ENCODE peak calls at places on chromosome 16, in nine cellular contexts. V is left ventricle myocardium inferior; T is aorta; M is uterus; O is body of pancreas; Z is neural progenitor cell; A is Peyer's patch; F is prostate gland; G is CD4-positive, alpha-beta memory T cell. Q is an unnamed sample.

GRCh38 chr16:89197033-89197632 is 3.2 kb downstream of the SLC22A31 start:
- DNase-seq in A (no peak), O (no peak), Z (no peak), V (no peak), G (no peak), F (no peak), M (no peak), T (no peak), Q (peak; percentile 39)

GRCh38 chr16:24776486-24777220 is 47.2 kb downstream of the TNRC6A start:
- DNase-seq in Z (no peak), O (peak; percentile 28), F (no peak), A (no peak), G (no peak), T (no peak), V (peak; percentile 37), M (no peak), Q (no peak)

GRCh38 chr16:84356591-84357116 is 11.7 kb upstream of the ATP2C2 start:
- DNase-seq in Z (peak; percentile 58), M (no peak), F (peak; percentile 88), T (no peak), A (no peak), V (no peak), O (no peak), G (no peak), Q (no peak)

GRCh38 chr16:90018297-90019200 is 707 bp downstream of the DBNDD1 start:
- DNase-seq in M (no peak), F (peak; percentile 30), Z (peak; percentile 58), V (no peak), A (no peak), G (no peak), O (peak; percentile 56), T (no peak), Q (no peak)

GRCh38 chr16:13935408-13935807 is 15.5 kb downstream of the ERCC4 start:
- DNase-seq in A (no peak), F (no peak), Z (peak; percentile 66), V (no peak), M (no peak), G (peak; percentile 14), O (no peak), T (no peak), Q (no peak)

GRCh38 chr16:9116141-9116540 is 24.7 kb downstream of the HAPSTR1 start:
- DNase-seq in A (no peak), F (no peak), G (no peak), Z (no peak), T (no peak), V (no peak), O (no peak), M (no peak), Q (no peak)

GRCh38 chr16:8623634-8624033 is 2.1 kb downstream of the METTL22 start:
- DNase-seq in V (no peak), F (no peak), T (no peak), O (no peak), G (no peak), Z (no peak), M (no peak), A (no peak), Q (no peak)

GRCh38 chr16:89921699-89922476 is 1.3 kb upstream of the TUBB3 start:
- DNase-seq in G (no peak), A (peak; percentile 23), F (no peak), Z (peak; percentile 62), T (peak; percentile 96), V (peak; percentile 82), O (peak; percentile 74), M (peak; percentile 67), Q (no peak)

GRCh38 chr16:49750341-49751011 is 105.4 kb downstream of the ZNF423 start:
- DNase-seq in G (no peak), A (no peak), V (no peak), T (no peak), O (no peak), Z (no peak), F (no peak), M (no peak), Q (no peak)

GRCh38 chr16:81313731-81314602 is 795 bp upstream of the GAN start:
- DNase-seq in V (no peak), M (no peak), G (peak; percentile 2), Z (peak; percentile 65), F (no peak), A (no peak), T (no peak), O (no peak), Q (no peak)

GRCh38 chr16:81542609-81543570 is 98.3 kb downstream of the CMIP start:
- DNase-seq in O (no peak), V (no peak), A (no peak), Z (no peak), F (no peak), G (no peak), M (no peak), T (peak; percentile 59), Q (peak; percentile 36)

DNA sequence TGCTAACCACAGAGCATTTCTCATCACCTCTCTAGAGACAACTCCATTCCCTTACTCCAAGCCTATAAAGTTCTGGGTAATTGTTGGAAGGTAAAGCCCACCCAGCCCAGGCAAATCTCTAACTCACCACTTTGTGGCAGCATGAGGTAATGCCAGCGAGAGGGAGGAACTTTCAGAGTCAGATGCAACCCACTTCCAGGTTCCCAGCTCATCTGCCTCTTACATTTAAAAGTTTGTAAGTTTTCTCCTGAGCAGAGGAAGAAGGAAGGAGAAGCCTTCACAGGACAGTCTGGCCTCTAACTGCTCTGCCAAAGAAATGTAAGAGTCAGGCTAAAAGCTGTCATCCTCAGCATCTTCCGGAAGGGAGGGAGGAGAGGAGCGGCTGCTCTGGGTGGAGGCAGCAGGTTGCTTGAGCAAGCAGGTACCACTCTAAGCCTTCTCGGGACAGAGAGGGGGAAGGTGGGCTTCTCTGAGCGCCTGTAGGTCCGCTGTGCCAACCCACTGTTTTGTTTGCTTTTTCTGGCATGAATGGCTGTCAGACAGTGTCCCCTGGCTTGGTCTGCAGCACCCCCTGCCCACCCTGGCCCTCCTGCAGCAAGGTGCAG is 1.0 kb downstream of the ZNF319 start:
- DNase-seq in F (no peak), Z (peak; percentile 36), A (peak; percentile 23), T (no peak), G (peak; percentile 58), O (no peak), V (no peak), M (no peak), Q (peak; percentile 44)
- H3K4me1 ChIP-seq in F (peaks cover 10% of the 10 kb centered on the region), Z (peaks cover 8% of the 10 kb centered on the region), A (peaks cover 4% of the 10 kb centered on the region), T (no peaks in the 10 kb centered on the region), G (peaks cover 62% of the 10 kb centered on the region), O (peaks cover 32% of the 10 kb centered on the region), V (peaks cover 56% of the 10 kb centered on the region), M (no peaks in the 10 kb centered on the region), Q (peaks cover 44% of the 10 kb centered on the region)

GRCh38 chr16:22161999-22162657 is at the start of gene SDR42E2:
- DNase-seq in Z (peak; percentile 73), O (peak; percentile 25), A (no peak), V (no peak), T (peak; percentile 62), F (no peak), G (peak; percentile 37), M (no peak), Q (no peak)

GRCh38 chr16:22164482-22164881 is 2.2 kb downstream of the SDR42E2 start:
- DNase-seq in A (no peak), O (no peak), G (no peak), M (no peak), T (no peak), F (no peak), V (no peak), Z (no peak), Q (no peak)

GRCh38 chr16:22165508-22166285 is 3.4 kb downstream of the SDR42E2 start:
- DNase-seq in V (no peak), M (no peak), T (no peak), A (no peak), Z (no peak), F (no peak), G (no peak), O (no peak), Q (no peak)

GRCh38 chr16:22162658-22163009 is 328 bp downstream of the SDR42E2 start:
- DNase-seq in A (no peak), Z (no peak), V (no peak), M (no peak), F (no peak), T (no peak), O (no peak), G (no peak), Q (no peak)

DNA sequence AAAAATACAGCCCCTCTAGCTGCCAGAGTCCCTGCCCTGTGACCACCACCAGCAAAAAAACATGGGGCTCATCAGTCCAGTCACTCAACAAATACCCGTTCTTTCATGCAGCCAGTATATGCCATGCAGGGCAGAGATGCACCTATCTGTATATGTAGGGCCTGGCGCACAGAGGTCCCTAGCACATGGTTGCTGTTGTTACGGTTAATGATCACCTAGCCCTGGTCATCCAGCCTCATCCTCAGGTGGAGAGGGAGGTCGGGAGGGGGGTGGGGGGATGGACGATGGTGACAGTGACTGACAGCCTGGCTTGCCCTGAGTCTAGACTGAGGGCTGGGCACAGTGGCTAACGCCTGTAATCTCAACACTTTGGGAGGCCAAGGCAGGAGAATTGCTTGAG is 1.5 kb downstream of the SDR42E2 start:
- DNase-seq in O (no peak), Z (no peak), M (no peak), A (no peak), V (no peak), G (no peak), F (no peak), T (no peak), Q (no peak)
- H3K4me1 ChIP-seq in O (peaks cover 5% of the 10 kb centered on the region), Z (no peaks in the 10 kb centered on the region), M (no peaks in the 10 kb centered on the region), A (no peaks in the 10 kb centered on the region), V (peaks cover 5% of the 10 kb centered on the region), G (peaks cover 8% of the 10 kb centered on the region), F (no peaks in the 10 kb centered on the region), T (no peaks in the 10 kb centered on the region), Q (peaks cover 9% of the 10 kb centered on the region)

GRCh38 chr16:30401768-30402425 is 5.5 kb upstream of the ZNF771 start:
- DNase-seq in Z (no peak), M (no peak), V (no peak), T (no peak), A (no peak), F (no peak), G (no peak), O (no peak), Q (no peak)
- H3K4me1 ChIP-seq in Z (peaks cover 26% of the 10 kb centered on the region), M (peaks cover 9% of the 10 kb centered on the region), V (peaks cover 26% of the 10 kb centered on the region), T (peaks cover 2% of the 10 kb centered on the region), A (no peaks in the 10 kb centered on the region), F (no peaks in the 10 kb centered on the region), G (peaks cover 23% of the 10 kb centered on the region), O (peaks cover 34% of the 10 kb centered on the region), Q (peaks cover 28% of the 10 kb centered on the region)

DNA sequence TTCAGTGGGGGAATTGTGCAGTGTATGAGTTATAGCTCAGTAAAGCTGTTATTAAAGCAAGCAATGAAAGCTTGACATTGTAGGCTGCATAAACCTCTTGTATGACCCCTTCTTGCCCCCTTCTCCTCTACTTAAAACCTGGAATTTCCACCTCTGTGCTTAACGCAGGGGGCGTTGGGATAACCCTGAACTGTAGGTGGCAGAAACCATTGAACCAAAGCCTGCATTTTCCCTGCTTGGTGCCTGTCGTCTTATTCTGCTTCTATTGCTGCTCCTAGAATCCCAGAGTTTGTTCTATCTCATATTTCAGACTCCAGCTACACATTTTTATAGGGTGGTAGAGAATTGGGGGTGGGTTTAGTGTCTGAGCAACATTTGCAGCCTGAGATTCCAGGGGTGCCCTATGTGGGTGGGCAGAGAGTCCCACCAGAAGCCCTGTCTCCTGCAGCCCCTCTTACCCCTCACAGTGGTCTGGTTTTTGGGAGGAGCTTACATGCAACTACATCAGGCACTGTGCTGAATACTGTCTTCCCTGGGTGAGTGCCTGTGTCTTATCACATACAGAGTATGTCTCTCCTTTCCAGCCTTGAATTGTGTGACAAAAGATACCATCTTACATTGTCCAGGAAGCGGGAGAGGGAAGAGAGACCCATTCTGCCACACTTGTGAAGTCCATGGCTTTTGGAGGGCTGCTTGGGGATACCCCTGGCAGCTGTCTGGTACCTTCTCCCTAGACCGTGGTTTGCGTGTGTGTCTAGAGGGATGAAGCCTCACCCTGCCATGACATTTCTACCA is 407.7 kb upstream of the EEF2KMT start:
- DNase-seq in M (no peak), G (no peak), F (no peak), Z (no peak), A (no peak), T (no peak), V (no peak), O (no peak), Q (no peak)
- H3K4me1 ChIP-seq in M (no peaks in the 10 kb centered on the region), G (no peaks in the 10 kb centered on the region), F (no peaks in the 10 kb centered on the region), Z (peaks cover 22% of the 10 kb centered on the region), A (no peaks in the 10 kb centered on the region), T (no peaks in the 10 kb centered on the region), V (no peaks in the 10 kb centered on the region), O (no peaks in the 10 kb centered on the region), Q (no peaks in the 10 kb centered on the region)

Q was measured in lower lobe of right lung.